ENCODE peak calls at places on chromosomes 13 and 19, in six cellular contexts. B is mucosa of descending colon, R is cardiac fibroblast, N is BE2C, P is A549, C is left ventricle myocardium inferior. E is an unnamed sample.
A peak's percentile ranks its signal among the peaks of the same experiment; 100 is the strongest.

GRCh38 chr13:111153977-111154332 is 38.8 kb downstream of the ARHGEF7 start:
- DNase-seq in B (peak; percentile 81), R (peak; percentile 52), C (peak; percentile 49), N (no peak), P (peak; percentile 14), E (no peak)

GRCh38 chr19:33507021-33507956 is 14.3 kb downstream of the PEPD start:
- DNase-seq in N (peak; percentile 90), P (no peak), B (no peak), C (no peak), R (no peak), E (peak; percentile 12)

GRCh38 chr13:73657821-73658540 is 476.2 kb downstream of the KLF12 start:
- DNase-seq in N (no peak), P (no peak), R (peak; percentile 94), B (peak; percentile 50), C (peak; percentile 71), E (no peak)

GRCh38 chr13:37225414-37226047 is 120.1 kb upstream of the CSNK1A1L start:
- DNase-seq in N (no peak), B (no peak), R (peak; percentile 73), C (no peak), P (no peak), E (peak; percentile 75)

GRCh38 chr13:21402586-21403307 is 56.4 kb downstream of the ZDHHC20 start:
- DNase-seq in R (peak; percentile 48), C (no peak), P (peak; percentile 7), B (no peak), N (no peak), E (peak; percentile 66)

GRCh38 chr13:49256841-49257240 is 9.1 kb downstream of the CDADC1 start:
- DNase-seq in B (no peak), P (no peak), R (peak; percentile 66), N (no peak), C (no peak), E (no peak)

GRCh38 chr13:94073006-94073744 is 406.3 kb downstream of the DCT start:
- DNase-seq in C (no peak), N (no peak), P (no peak), B (no peak), R (peak; percentile 66), E (no peak)

GRCh38 chr13:114047358-114047881 is 73.5 kb upstream of the C13orf46 start:
- DNase-seq in B (no peak), C (no peak), R (no peak), P (no peak), N (no peak), E (no peak)

GRCh38 chr19:7595466-7596133 is at the start of gene CAMSAP3:
- DNase-seq in B (peak; percentile 71), C (no peak), N (peak; percentile 77), R (no peak), P (peak; percentile 17), E (peak; percentile 69)

GRCh38 chr13:57843555-57843954 is 212.0 kb downstream of the PCDH17 start:
- DNase-seq in C (no peak), N (no peak), B (no peak), P (no peak), R (no peak), E (no peak)

GRCh38 chr19:36373638-36374156 is 5.3 kb downstream of the ZFP14 start:
- DNase-seq in P (no peak), C (no peak), N (no peak), B (no peak), R (no peak), E (no peak)

GRCh38 chr19:50416034-50416814 is 2.5 kb upstream of the SPIB start:
- DNase-seq in B (peak; percentile 67), R (no peak), C (no peak), N (no peak), P (no peak), E (no peak)

GRCh38 chr13:107864543-107865460 is 350.5 kb downstream of the LIG4 start:
- DNase-seq in R (peak; percentile 66), C (no peak), P (no peak), B (no peak), N (no peak), E (peak; percentile 69)

GRCh38 chr19:5585461-5586299 is 17.9 kb upstream of the TINCR start:
- DNase-seq in N (no peak), C (no peak), R (no peak), B (no peak), P (no peak), E (peak; percentile 55)
- H3K4me3 ChIP-seq in N (no peak overlapping the region), C (no peak overlapping the region), R (no peak overlapping the region), B (no peak overlapping the region), P (no peak overlapping the region), E (no peak overlapping the region)

GRCh38 chr13:83722443-83722842 is 159.8 kb downstream of the SLITRK1 start:
- DNase-seq in C (no peak), P (no peak), R (no peak), N (no peak), B (no peak), E (no peak)
- TF ChIP-seq CTCF in C (no peak), P (no peak), R (no peak), N (no peak), B (no peak), E (no peak)

DNA sequence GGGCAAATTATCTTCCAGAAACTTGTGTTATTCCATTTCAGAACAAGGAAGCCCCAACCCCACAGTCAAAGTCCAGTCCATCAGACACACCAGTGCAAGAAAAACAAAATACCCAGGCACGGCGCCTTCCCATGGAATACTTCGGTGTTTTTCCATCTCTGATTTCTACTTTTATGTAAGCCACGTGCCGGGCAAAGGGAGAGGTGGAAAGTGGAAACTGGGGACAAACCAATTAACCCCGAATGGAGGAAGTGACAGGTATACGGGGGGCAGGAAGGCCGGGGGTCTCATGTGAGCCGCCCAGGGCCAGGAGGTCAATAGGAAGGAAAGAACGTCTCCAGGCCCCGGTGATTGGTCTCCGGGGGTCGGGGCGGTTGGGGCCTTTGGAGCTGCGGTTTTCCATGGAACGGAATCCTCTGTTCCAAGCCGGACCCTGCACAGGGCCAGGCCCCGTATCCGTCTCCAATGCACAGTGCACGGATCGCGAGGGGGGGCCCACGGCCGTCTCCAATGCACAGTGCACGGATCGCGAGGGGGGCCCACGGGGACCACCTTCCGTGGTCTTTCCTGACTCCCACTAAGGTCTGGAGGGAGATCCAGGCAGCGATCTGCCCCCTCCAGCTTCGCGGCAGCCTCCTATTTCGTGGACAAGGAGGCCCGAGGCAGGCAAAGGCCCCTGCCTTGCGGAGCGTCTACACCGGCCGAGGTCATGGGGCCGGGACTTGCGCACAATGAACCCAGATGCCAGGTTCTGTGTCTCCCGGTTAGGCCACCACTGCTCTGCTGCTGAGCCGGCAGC is 79.7 kb downstream of the GADD45B start:
- DNase-seq in B (no peak), P (no peak), N (no peak), R (no peak), C (peak; percentile 11), E (no peak)
- H3K4me3 ChIP-seq in B (no peak overlapping the region), P (no peak overlapping the region), N (no peak overlapping the region), R (no peak overlapping the region), C (no peak overlapping the region), E (no peak overlapping the region)

DNA sequence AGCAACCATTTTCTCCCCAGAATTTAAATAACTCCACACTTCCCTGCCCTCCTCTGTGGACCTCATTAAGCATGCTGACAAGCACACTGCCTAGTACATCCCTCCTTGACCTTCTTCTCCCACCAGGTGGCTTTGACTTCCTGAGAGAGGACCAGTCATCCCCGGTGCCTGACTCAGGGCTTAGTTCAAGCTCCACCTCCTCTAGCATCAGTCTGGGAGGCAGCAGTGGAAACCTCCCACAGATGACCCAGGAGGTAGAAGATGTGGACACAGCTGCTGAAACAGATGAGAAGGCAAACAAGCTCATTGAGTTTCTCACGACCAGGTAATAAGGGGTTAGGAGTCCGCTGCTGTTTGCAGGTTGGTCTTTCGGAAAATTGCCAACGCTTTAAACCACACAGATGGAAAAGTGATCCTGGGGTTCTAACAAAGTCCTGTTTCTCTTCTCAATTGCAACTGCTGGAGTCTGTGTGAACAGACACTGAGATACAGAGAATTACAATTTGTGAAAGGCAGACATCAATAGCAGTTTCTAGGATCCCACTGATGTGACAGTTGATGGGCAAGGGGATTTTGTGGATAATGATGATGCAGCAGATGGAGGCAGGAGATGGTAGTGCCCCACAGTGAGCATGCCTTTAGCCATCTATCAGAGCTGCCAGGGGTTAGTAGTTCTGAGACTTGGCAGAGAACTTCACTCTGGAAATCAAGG is 86.7 kb downstream of the ZAR1L start:
- DNase-seq in P (no peak), C (no peak), B (no peak), N (no peak), R (peak; percentile 52), E (peak; percentile 36)
- TF ChIP-seq CTCF in P (no peak), C (no peak), B (no peak), N (no peak), R (no peak), E (no peak)

GRCh38 chr19:18205180-18205915 is 1.5 kb upstream of the RAB3A start:
- DNase-seq in P (no peak), R (peak; percentile 76), N (peak; percentile 58), B (peak; percentile 88), C (peak; percentile 86), E (peak; percentile 62)

GRCh38 chr19:18204394-18205179 is 745 bp upstream of the RAB3A start:
- DNase-seq in N (peak; percentile 41), C (no peak), R (no peak), P (no peak), B (no peak), E (no peak)

GRCh38 chr19:18203863-18204393 is at the start of gene RAB3A:
- DNase-seq in B (peak; percentile 100), R (peak; percentile 100), C (peak; percentile 100), N (peak; percentile 100), P (peak; percentile 92), E (peak; percentile 100)

GRCh38 chr19:18208098-18208951 is 4.5 kb upstream of the RAB3A start:
- DNase-seq in C (peak; percentile 44), N (peak; percentile 67), R (peak; percentile 89), B (no peak), P (no peak), E (no peak)

GRCh38 chr19:18206018-18206417 is 2.2 kb upstream of the RAB3A start:
- DNase-seq in C (no peak), B (no peak), P (no peak), R (no peak), N (no peak), E (no peak)
- H3K4me3 ChIP-seq in C (peak overlapping the region; percentile 82), B (no peak overlapping the region), P (no peak overlapping the region), R (no peak overlapping the region), N (no peak overlapping the region), E (no peak overlapping the region)

GRCh38 chr13:50352720-50353491 is 337.7 kb downstream of the KCNRG start:
- DNase-seq in R (no peak), P (no peak), B (no peak), N (no peak), C (no peak), E (no peak)
- TF ChIP-seq CTCF in R (no peak), P (no peak), B (no peak), N (no peak), C (no peak), E (no peak)